ENCODE peak calls at places on chromosomes 16 and 17, in six cellular contexts. F, S, V, O, C and X are unnamed samples.

GRCh38 chr17:74690409-74690825 is 22.3 kb downstream of the CD300LF start:
- DNase-seq in S (no peak), F (no peak), V (no peak), O (no peak), C (peak; percentile 20), X (no peak)

GRCh38 chr17:73293480-73293911 is 18.3 kb downstream of the CDC42EP4 start:
- DNase-seq in S (peak; percentile 91), C (peak; percentile 99), O (peak; percentile 91), V (no peak), F (no peak), X (no peak)

GRCh38 chr16:81712681-81713080 is 66.4 kb upstream of the PLCG2 start:
- DNase-seq in V (no peak), O (no peak), F (no peak), S (no peak), C (no peak), X (no peak)

GRCh38 chr16:4101421-4102275 is 14.6 kb downstream of the ADCY9 start:
- DNase-seq in C (no peak), F (no peak), S (no peak), V (no peak), O (no peak), X (no peak)

GRCh38 chr17:79075433-79075805 is 795 bp downstream of the ENGASE start:
- DNase-seq in C (no peak), O (no peak), S (peak; percentile 22), F (no peak), V (no peak), X (no peak)

GRCh38 chr16:84234656-84235285 is 5.0 kb downstream of the KCNG4 start:
- DNase-seq in V (no peak), C (no peak), S (peak; percentile 15), F (no peak), O (no peak), X (no peak)

GRCh38 chr16:4664538-4665418 is 28.6 kb upstream of the NUDT16L1 start:
- DNase-seq in S (no peak), V (peak; percentile 17), O (no peak), C (no peak), F (no peak), X (no peak)

GRCh38 chr17:76523084-76524037 is 14.1 kb downstream of the CYGB start:
- DNase-seq in V (peak; percentile 69), S (peak; percentile 59), O (peak; percentile 50), F (peak; percentile 96), C (peak; percentile 79), X (peak; percentile 74)

GRCh38 chr17:32569171-32570080 is 82.6 kb downstream of the CDK5R1 start:
- DNase-seq in O (no peak), C (peak; percentile 50), F (peak; percentile 37), V (peak; percentile 73), S (peak; percentile 15), X (no peak)

GRCh38 chr16:29790949-29791844 is 646 bp downstream of the KIF22 start:
- DNase-seq in V (no peak), O (no peak), C (peak; percentile 25), S (peak; percentile 25), F (no peak), X (no peak)

GRCh38 chr17:74491645-74492044 is 25.2 kb downstream of the CD300A start:
- DNase-seq in S (no peak), V (no peak), F (no peak), C (no peak), O (no peak), X (no peak)

GRCh38 chr16:65689726-65690125 is 567.9 kb upstream of the CDH11 start:
- DNase-seq in O (no peak), F (no peak), V (no peak), S (no peak), C (no peak), X (no peak)

GRCh38 chr16:15440852-15441251 is 6.5 kb downstream of the BMERB1 start:
- DNase-seq in C (no peak), V (no peak), S (peak; percentile 80), O (peak; percentile 79), F (no peak), X (no peak)

GRCh38 chr17:31394544-31394943 is 3.1 kb downstream of the RAB11FIP4 start:
- DNase-seq in C (peak; percentile 89), F (peak; percentile 88), O (peak; percentile 77), V (peak; percentile 80), S (peak; percentile 69), X (peak; percentile 72)

GRCh38 chr16:19432429-19432828 is 14.7 kb downstream of the TMC5 start:
- DNase-seq in S (no peak), V (peak; percentile 55), C (peak; percentile 85), O (no peak), F (no peak), X (no peak)

GRCh38 chr17:31433091-31433790 is 41.8 kb downstream of the RAB11FIP4 start:
- DNase-seq in O (no peak), F (no peak), V (no peak), C (no peak), S (no peak), X (no peak)

GRCh38 chr17:57574040-57574513 is 171.0 kb downstream of the CCDC182 start:
- DNase-seq in S (no peak), V (no peak), F (no peak), C (no peak), O (peak; percentile 43), X (no peak)

GRCh38 chr17:49260011-49260921 is 29.7 kb upstream of the PHOSPHO1 start:
- DNase-seq in V (peak; percentile 92), S (peak; percentile 96), O (peak; percentile 82), F (peak; percentile 70), C (peak; percentile 78), X (peak; percentile 37)

GRCh38 chr17:181213-182163 is at the start of gene DOC2B:
- DNase-seq in F (peak; percentile 57), V (peak; percentile 45), C (peak; percentile 41), O (peak; percentile 27), S (peak; percentile 48), X (peak; percentile 36)

DNA sequence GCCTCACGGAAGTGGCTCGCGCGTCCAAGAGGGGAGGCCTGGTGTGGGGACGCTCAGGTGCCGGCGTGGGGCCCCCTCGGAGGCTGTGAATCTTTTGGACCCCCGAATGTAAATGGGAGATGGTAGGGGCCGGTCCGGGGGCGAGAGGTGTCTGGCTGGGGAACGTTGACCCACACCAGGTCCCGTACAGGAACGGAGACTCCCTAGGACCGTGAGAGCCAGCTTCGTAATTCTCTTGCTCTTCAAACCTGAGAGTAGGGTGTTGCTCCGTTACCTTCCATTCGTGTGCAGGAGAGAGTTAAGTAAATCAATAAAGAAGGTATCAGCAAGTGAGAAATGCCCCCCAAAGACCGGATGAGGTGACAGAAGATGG is 483 bp downstream of the LYRM1 start:
- DNase-seq in C (peak; percentile 43), F (no peak), S (no peak), O (no peak), V (peak; percentile 55), X (no peak)
- H2BK120ac ChIP-seq in C (peak overlapping the region; percentile 95), F (no peak overlapping the region), S (peak overlapping the region; percentile 81), O (peak overlapping the region; percentile 100), V (no peak overlapping the region), X (no peak overlapping the region)

GRCh38 chr17:2050246-2050866 is 4.5 kb upstream of the HIC1 start:
- DNase-seq in O (peak; percentile 73), F (peak; percentile 77), V (peak; percentile 77), C (peak; percentile 77), S (peak; percentile 78), X (peak; percentile 76)

GRCh38 chr17:2049333-2050245 is 5.3 kb upstream of the HIC1 start:
- DNase-seq in S (peak; percentile 79), C (peak; percentile 86), O (peak; percentile 77), V (peak; percentile 70), F (peak; percentile 88), X (peak; percentile 88)

GRCh38 chr17:2047590-2047989 is 5.8 kb downstream of the OVCA2 start:
- DNase-seq in V (no peak), O (no peak), C (no peak), S (no peak), F (no peak), X (no peak)

GRCh38 chr17:2050871-2051387 is 4.0 kb upstream of the HIC1 start:
- DNase-seq in C (peak; percentile 85), O (peak; percentile 65), S (peak; percentile 83), V (no peak), F (peak; percentile 55), X (no peak)

DNA sequence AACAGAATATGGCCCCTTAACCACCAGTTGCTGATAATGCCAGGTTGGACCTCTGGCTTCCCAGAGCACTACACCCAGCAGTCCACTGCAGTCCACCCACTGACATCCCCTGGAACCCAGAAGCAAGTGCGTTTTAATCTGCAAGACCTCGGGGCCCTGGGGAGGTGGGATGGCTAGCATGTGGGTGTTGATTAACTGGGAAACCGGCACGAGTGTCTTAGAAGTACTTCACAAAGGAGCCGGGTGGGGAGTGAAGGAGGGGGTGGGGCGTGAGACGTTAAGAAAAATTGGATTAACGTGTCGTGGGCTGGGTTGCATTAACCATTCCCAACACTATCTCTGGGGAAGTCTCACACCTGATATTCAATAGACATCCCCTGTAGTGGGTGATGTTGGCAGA is 6.1 kb upstream of the HIC1 start:
- DNase-seq in S (no peak), V (peak; percentile 90), F (no peak), C (no peak), O (no peak), X (no peak)
- H3K4me3 ChIP-seq in S (peak overlapping the region; percentile 85), V (no peak overlapping the region), F (no peak overlapping the region), C (no peak overlapping the region), O (no peak overlapping the region), X (peak overlapping the region; percentile 84)

GRCh38 chr17:7586673-7587419 is 3.0 kb downstream of the SOX15 start:
- DNase-seq in C (peak; percentile 52), V (peak; percentile 71), F (peak; percentile 49), O (no peak), S (no peak), X (no peak)

GRCh38 chr17:7582401-7583252 is 1.0 kb upstream of the MPDU1 start:
- DNase-seq in O (no peak), S (no peak), C (no peak), V (no peak), F (peak; percentile 51), X (no peak)

GRCh38 chr17:7579839-7580630 is 597 bp downstream of the CD68 start:
- DNase-seq in O (no peak), C (peak; percentile 30), S (no peak), V (no peak), F (peak; percentile 53), X (no peak)

GRCh38 chr17:7580631-7581554 is 1.5 kb downstream of the CD68 start:
- DNase-seq in O (no peak), C (no peak), S (no peak), F (peak; percentile 48), V (no peak), X (no peak)

DNA sequence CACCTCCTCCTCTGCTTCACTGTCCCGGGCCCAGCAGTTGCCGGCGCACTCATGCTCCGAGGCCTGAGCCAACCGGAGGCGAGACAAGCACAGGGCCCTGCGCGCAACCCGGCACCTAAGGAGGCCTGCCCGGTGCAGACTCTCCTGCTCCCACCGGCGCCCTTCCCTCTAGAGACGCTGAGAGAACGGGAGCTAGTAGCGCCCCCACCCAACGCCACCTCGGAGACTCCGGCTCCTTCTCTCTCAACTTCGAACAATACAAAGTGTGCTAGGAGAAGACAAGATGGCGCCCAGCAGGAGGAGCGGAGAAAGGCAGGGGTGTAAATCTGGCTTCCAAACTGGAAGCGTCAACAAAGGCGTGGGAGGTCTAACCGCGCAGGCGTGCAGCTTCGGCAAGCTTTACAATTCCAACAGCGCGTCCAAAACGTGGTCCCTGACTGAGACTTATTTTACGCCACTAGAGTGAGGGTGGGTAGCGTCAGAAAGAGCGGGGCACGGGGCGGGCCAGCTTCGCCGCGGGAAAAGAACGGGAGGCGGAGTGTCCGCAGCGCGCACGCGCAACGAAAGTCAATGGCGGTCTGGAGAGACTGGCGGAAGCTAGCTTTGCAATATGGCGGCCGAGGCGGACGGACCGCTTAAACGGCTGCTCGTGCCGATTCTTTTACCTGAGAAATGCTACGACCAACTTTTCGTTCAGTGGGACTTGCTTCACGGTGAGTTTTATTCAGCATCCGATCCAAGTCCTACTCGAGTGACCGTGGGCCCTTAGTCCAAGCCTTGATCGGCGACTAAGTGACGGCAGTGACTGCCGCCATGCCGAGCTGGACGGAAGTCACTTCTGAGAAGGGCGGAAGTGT is at the start of gene MPDU1:
- DNase-seq in V (peak; percentile 97), S (peak; percentile 96), C (peak; percentile 99), F (peak; percentile 95), O (peak; percentile 96), X (peak; percentile 96)
- H2BK120ac ChIP-seq in V (no peak within 1 kb of the TSS), S (peak within 1 kb of the TSS; percentile 94), C (peak within 1 kb of the TSS; percentile 88), F (peak within 1 kb of the TSS; percentile 95), O (peak within 1 kb of the TSS; percentile 99), X (peak within 1 kb of the TSS; percentile 99)

GRCh38 chr16:2842340-2843000 is 12.4 kb downstream of the ZG16B start:
- DNase-seq in V (peak; percentile 82), C (peak; percentile 92), S (no peak), F (peak; percentile 91), O (no peak), X (no peak)
- H3K4me3 ChIP-seq in V (no peak overlapping the region), C (no peak overlapping the region), S (peak overlapping the region; percentile 62), F (no peak overlapping the region), O (no peak overlapping the region), X (no peak overlapping the region)